ENCODE peak calls at places on chromosome 12, in six cellular contexts. R is HepG2, F is psoas muscle, P is IMR-90, L is T-helper 1 cell, Z is RWPE1. O is an unnamed sample.

GRCh38 chr12:99704036-99704435 is 56.5 kb downstream of the GARIN6 start:
- DNase-seq in R (no peak), F (no peak), P (no peak), L (no peak), Z (no peak), O (no peak)

GRCh38 chr12:131352296-131352900 is 358.5 kb upstream of the SFSWAP start:
- DNase-seq in R (no peak), F (no peak), P (no peak), L (no peak), Z (no peak), O (no peak)

GRCh38 chr12:77891531-77892147 is 60.9 kb downstream of the NAV3 start:
- DNase-seq in R (no peak), F (no peak), P (no peak), L (no peak), Z (no peak), O (no peak)

GRCh38 chr12:48979602-48980388 is 1.7 kb downstream of the WNT1 start:
- DNase-seq in R (no peak), F (peak; percentile 50), P (no peak), L (no peak), Z (no peak), O (no peak)

GRCh38 chr12:123712780-123713319 is 697 bp downstream of the ATP6V0A2 start:
- DNase-seq in R (peak; percentile 2), F (no peak), P (no peak), L (no peak), Z (no peak), O (no peak)

GRCh38 chr12:62717636-62718035 is 217.3 kb downstream of the PPM1H start:
- DNase-seq in R (no peak), F (no peak), P (no peak), L (no peak), Z (no peak), O (no peak)

GRCh38 chr12:113815031-113815430 is 151.1 kb downstream of the RBM19 start:
- DNase-seq in R (no peak), F (no peak), P (no peak), L (no peak), Z (no peak), O (no peak)

GRCh38 chr12:94938583-94938982 is 64.9 kb downstream of the NDUFA12 start:
- DNase-seq in R (no peak), F (no peak), P (no peak), L (no peak), Z (no peak), O (no peak)

GRCh38 chr12:88643685-88644084 is 63.4 kb upstream of the KITLG start:
- DNase-seq in R (no peak), F (no peak), P (peak; percentile 28), L (no peak), Z (no peak), O (no peak)

GRCh38 chr12:70040141-70040540 is 203.1 kb upstream of the CNOT2 start:
- DNase-seq in R (no peak), F (no peak), P (peak; percentile 72), L (no peak), Z (no peak), O (no peak)

GRCh38 chr12:29562167-29562776 is 64.8 kb upstream of the OVCH1 start:
- DNase-seq in R (no peak), F (no peak), P (peak; percentile 76), L (no peak), Z (no peak), O (no peak)

GRCh38 chr12:46372852-46373302 is 304 bp upstream of the SLC38A2 start:
- DNase-seq in R (no peak), F (no peak), P (no peak), L (no peak), Z (no peak), O (no peak)

GRCh38 chr12:120639771-120640721 is at the start of gene CABP1:
- DNase-seq in R (peak; percentile 7), F (no peak), P (no peak), L (peak; percentile 46), Z (peak; percentile 37), O (peak; percentile 53)

GRCh38 chr12:52258335-52258901 is 16.0 kb upstream of the KRT86 start:
- DNase-seq in R (no peak), F (no peak), P (no peak), L (no peak), Z (no peak), O (no peak)

GRCh38 chr12:104201238-104202001 is 14.2 kb upstream of the TXNRD1 start:
- DNase-seq in R (peak; percentile 55), F (no peak), P (peak; percentile 72), L (peak; percentile 10), Z (peak; percentile 64), O (peak; percentile 22)

GRCh38 chr12:122862110-122862634 is 26.9 kb downstream of the HIP1R start:
- DNase-seq in R (no peak), F (no peak), P (no peak), L (no peak), Z (no peak), O (no peak)

GRCh38 chr12:121964813-121965643 is 46.6 kb downstream of the CFAP251 start:
- DNase-seq in R (no peak), F (no peak), P (peak; percentile 61), L (no peak), Z (peak; percentile 50), O (no peak)

GRCh38 chr12:31011336-31011735 is 62.3 kb upstream of the DDX11 start:
- DNase-seq in R (no peak), F (no peak), P (no peak), L (no peak), Z (no peak), O (no peak)

GRCh38 chr12:96454396-96454795 is 35.0 kb upstream of the CFAP54 start:
- DNase-seq in R (no peak), F (no peak), P (peak; percentile 50), L (no peak), Z (no peak), O (no peak)

GRCh38 chr12:68374315-68374982 is 42.3 kb upstream of the MDM1 start:
- DNase-seq in R (no peak), F (no peak), P (no peak), L (no peak), Z (peak; percentile 14), O (peak; percentile 26)

GRCh38 chr12:24078318-24078765 is 128.9 kb upstream of the SOX5 start:
- DNase-seq in R (peak; percentile 96), F (no peak), P (peak; percentile 57), L (no peak), Z (no peak), O (no peak)

GRCh38 chr12:18794000-18794399 is 56.1 kb downstream of the CAPZA3 start:
- DNase-seq in R (no peak), F (no peak), P (no peak), L (no peak), Z (no peak), O (no peak)

GRCh38 chr12:108477055-108477880 is 37.8 kb upstream of the FICD start:
- DNase-seq in R (no peak), F (no peak), P (no peak), L (no peak), Z (no peak), O (no peak)

GRCh38 chr12:73815072-73815660 is 722.5 kb upstream of the ATXN7L3B start:
- DNase-seq in R (no peak), F (no peak), P (no peak), L (no peak), Z (no peak), O (no peak)

GRCh38 chr12:118645219-118645618 is 268.9 kb downstream of the SUDS3 start:
- DNase-seq in R (peak; percentile 23), F (no peak), P (no peak), L (no peak), Z (peak; percentile 5), O (no peak)

GRCh38 chr12:129152291-129153075 is 299.2 kb downstream of the GLT1D1 start:
- DNase-seq in R (no peak), F (no peak), P (no peak), L (no peak), Z (no peak), O (no peak)

GRCh38 chr12:49866859-49867579 is 24.1 kb upstream of the BCDIN3D start:
- DNase-seq in R (peak; percentile 43), F (peak; percentile 74), P (peak; percentile 46), L (peak; percentile 38), Z (peak; percentile 84), O (peak; percentile 62)

GRCh38 chr12:41286426-41286825 is 98.3 kb downstream of the PDZRN4 start:
- DNase-seq in R (peak; percentile 75), F (no peak), P (no peak), L (no peak), Z (no peak), O (no peak)

GRCh38 chr12:28799337-28799736 is 349.7 kb upstream of the FAR2 start:
- DNase-seq in R (no peak), F (no peak), P (no peak), L (no peak), Z (no peak), O (no peak)

GRCh38 chr12:53456654-53457366 is 4.9 kb downstream of the PCBP2 start:
- DNase-seq in R (no peak), F (no peak), P (no peak), L (no peak), Z (no peak), O (no peak)

GRCh38 chr12:99111600-99111999 is 466.5 kb downstream of the APAF1 start:
- DNase-seq in R (no peak), F (no peak), P (no peak), L (no peak), Z (no peak), O (no peak)

GRCh38 chr12:52007158-52007921 is 594 bp downstream of the TAMALIN start:
- DNase-seq in R (no peak), F (peak; percentile 56), P (no peak), L (peak; percentile 42), Z (no peak), O (peak; percentile 30)

GRCh38 chr12:45217846-45218245 is 2.0 kb downstream of the ANO6 start:
- DNase-seq in R (no peak), F (no peak), P (peak; percentile 12), L (no peak), Z (no peak), O (no peak)

GRCh38 chr12:27336254-27336653 is 3.6 kb downstream of the BMAL2 start:
- DNase-seq in R (no peak), F (no peak), P (no peak), L (no peak), Z (peak; percentile 57), O (no peak)

GRCh38 chr12:122322501-122322900 is 56.2 kb upstream of the VPS33A start:
- DNase-seq in R (no peak), F (no peak), P (peak; percentile 52), L (no peak), Z (no peak), O (no peak)

GRCh38 chr12:82517027-82517426 is 158.7 kb downstream of the METTL25 start:
- DNase-seq in R (peak; percentile 17), F (no peak), P (peak; percentile 4), L (no peak), Z (no peak), O (no peak)

GRCh38 chr12:132427999-132428871 is 61.7 kb upstream of the FBRSL1 start:
- DNase-seq in R (peak; percentile 19), F (no peak), P (no peak), L (no peak), Z (no peak), O (no peak)

GRCh38 chr12:12476836-12477531 is 85.7 kb downstream of the DUSP16 start:
- DNase-seq in R (no peak), F (no peak), P (no peak), L (no peak), Z (no peak), O (no peak)

O was measured in activated gamma-delta T cell treated with anti-CD3 and anti-CD28 coated beads, Interleukin-2, amount 50 U/mL, for 16 hours.